ENCODE peak calls at places on chromosomes 4 and X, in nine cellular contexts. One of them, this sample, is unnamed.

GRCh38 chr4:24488399-24489164 is 95.8 kb downstream of the DHX15 start:
- DNase-seq in lung: peak
- DNase-seq in ovary: peak
- DNase-seq in IMR-90: peak
- DNase-seq in AG04450: no peak
- DNase-seq in H1: peak
- DNase-seq in right lobe of liver: peak
- DNase-seq in pancreas: peak
- DNase-seq in heart left ventricle: peak
- DNase-seq in this sample: peak

GRCh38 chr4:41748074-41748787 is at the start of gene PHOX2B:
- DNase-seq in lung: no peak
- DNase-seq in ovary: no peak
- DNase-seq in IMR-90: no peak
- DNase-seq in AG04450: no peak
- DNase-seq in H1: peak
- DNase-seq in right lobe of liver: no peak
- DNase-seq in pancreas: no peak
- DNase-seq in heart left ventricle: no peak
- DNase-seq in this sample: no peak

GRCh38 chrX:153061732-153062131 is 5.5 kb downstream of the PNMA3 start:
- DNase-seq in lung: no peak
- DNase-seq in ovary: no peak
- DNase-seq in IMR-90: peak
- DNase-seq in AG04450: no peak
- DNase-seq in H1: no peak
- DNase-seq in right lobe of liver: no peak
- DNase-seq in pancreas: no peak
- DNase-seq in heart left ventricle: no peak
- DNase-seq in this sample: no peak

GRCh38 chr4:165592386-165592785 is 213.6 kb downstream of the CPE start:
- DNase-seq in lung: no peak
- DNase-seq in ovary: no peak
- DNase-seq in IMR-90: no peak
- DNase-seq in AG04450: no peak
- DNase-seq in H1: no peak
- DNase-seq in right lobe of liver: no peak
- DNase-seq in pancreas: no peak
- DNase-seq in heart left ventricle: no peak
- DNase-seq in this sample: no peak

GRCh38 chr4:156374069-156374468 is 420.4 kb upstream of the CTSO start:
- DNase-seq in lung: no peak
- DNase-seq in ovary: no peak
- DNase-seq in IMR-90: no peak
- DNase-seq in AG04450: no peak
- DNase-seq in H1: no peak
- DNase-seq in right lobe of liver: no peak
- DNase-seq in pancreas: no peak
- DNase-seq in heart left ventricle: no peak
- DNase-seq in this sample: no peak

GRCh38 chr4:47222276-47222675 is 190.9 kb downstream of the GABRB1 start:
- DNase-seq in lung: no peak
- DNase-seq in ovary: no peak
- DNase-seq in IMR-90: peak
- DNase-seq in AG04450: no peak
- DNase-seq in H1: no peak
- DNase-seq in right lobe of liver: no peak
- DNase-seq in pancreas: no peak
- DNase-seq in heart left ventricle: no peak
- DNase-seq in this sample: no peak

GRCh38 chr4:123505457-123506310 is 109.1 kb downstream of the SPRY1 start:
- DNase-seq in lung: peak
- DNase-seq in ovary: peak
- DNase-seq in IMR-90: peak
- DNase-seq in AG04450: peak
- DNase-seq in H1: peak
- DNase-seq in right lobe of liver: peak
- DNase-seq in pancreas: peak
- DNase-seq in heart left ventricle: peak
- DNase-seq in this sample: peak

GRCh38 chrX:106874075-106874474 is 29.1 kb downstream of the RIPPLY1 start:
- DNase-seq in lung: no peak
- DNase-seq in ovary: no peak
- DNase-seq in IMR-90: peak
- DNase-seq in AG04450: no peak
- DNase-seq in H1: no peak
- DNase-seq in right lobe of liver: no peak
- DNase-seq in pancreas: no peak
- DNase-seq in heart left ventricle: no peak
- DNase-seq in this sample: no peak

GRCh38 chr4:58665649-58666048 is 1555.5 kb upstream of the IGFBP7 start:
- DNase-seq in lung: no peak
- DNase-seq in ovary: no peak
- DNase-seq in IMR-90: no peak
- DNase-seq in AG04450: no peak
- DNase-seq in H1: no peak
- DNase-seq in right lobe of liver: no peak
- DNase-seq in pancreas: no peak
- DNase-seq in heart left ventricle: no peak
- DNase-seq in this sample: no peak

GRCh38 chrX:133776072-133776471 is 209.3 kb downstream of the GPC3 start:
- DNase-seq in lung: no peak
- DNase-seq in ovary: no peak
- DNase-seq in IMR-90: no peak
- DNase-seq in AG04450: no peak
- DNase-seq in H1: peak
- DNase-seq in right lobe of liver: no peak
- DNase-seq in pancreas: no peak
- DNase-seq in heart left ventricle: no peak
- DNase-seq in this sample: peak

GRCh38 chr4:51858605-51859211 is 15.8 kb downstream of the DCUN1D4 start:
- DNase-seq in lung: no peak
- DNase-seq in ovary: no peak
- DNase-seq in IMR-90: peak
- DNase-seq in AG04450: no peak
- DNase-seq in H1: no peak
- DNase-seq in right lobe of liver: no peak
- DNase-seq in pancreas: no peak
- DNase-seq in heart left ventricle: no peak
- DNase-seq in this sample: no peak

GRCh38 chrX:39975094-39975865 is 122.5 kb downstream of the BCOR start:
- DNase-seq in lung: no peak
- DNase-seq in ovary: no peak
- DNase-seq in IMR-90: no peak
- DNase-seq in AG04450: no peak
- DNase-seq in H1: no peak
- DNase-seq in right lobe of liver: no peak
- DNase-seq in pancreas: no peak
- DNase-seq in heart left ventricle: no peak
- DNase-seq in this sample: peak

GRCh38 chr4:156946508-156947197 is 24.9 kb downstream of the PDGFC start:
- DNase-seq in lung: no peak
- DNase-seq in ovary: peak
- DNase-seq in IMR-90: peak
- DNase-seq in AG04450: peak
- DNase-seq in H1: no peak
- DNase-seq in right lobe of liver: no peak
- DNase-seq in pancreas: no peak
- DNase-seq in heart left ventricle: peak
- DNase-seq in this sample: no peak

GRCh38 chrX:35115205-35115604 is 172.6 kb downstream of the FAM47B start:
- DNase-seq in lung: no peak
- DNase-seq in ovary: no peak
- DNase-seq in IMR-90: peak
- DNase-seq in AG04450: peak
- DNase-seq in H1: no peak
- DNase-seq in right lobe of liver: no peak
- DNase-seq in pancreas: no peak
- DNase-seq in heart left ventricle: no peak
- DNase-seq in this sample: no peak

GRCh38 chr4:17236686-17237085 is 275.2 kb downstream of the QDPR start:
- DNase-seq in lung: no peak
- DNase-seq in ovary: no peak
- DNase-seq in IMR-90: peak
- DNase-seq in AG04450: peak
- DNase-seq in H1: no peak
- DNase-seq in right lobe of liver: no peak
- DNase-seq in pancreas: no peak
- DNase-seq in heart left ventricle: no peak
- DNase-seq in this sample: no peak

GRCh38 chrX:106220177-106220576 is 52.1 kb downstream of the PWWP3B start:
- DNase-seq in lung: no peak
- DNase-seq in ovary: no peak
- DNase-seq in IMR-90: no peak
- DNase-seq in AG04450: no peak
- DNase-seq in H1: no peak
- DNase-seq in right lobe of liver: no peak
- DNase-seq in pancreas: no peak
- DNase-seq in heart left ventricle: no peak
- DNase-seq in this sample: no peak

GRCh38 chrX:96314974-96315373 is 369.7 kb upstream of the DIAPH2 start:
- DNase-seq in lung: no peak
- DNase-seq in ovary: no peak
- DNase-seq in IMR-90: peak
- DNase-seq in AG04450: no peak
- DNase-seq in H1: no peak
- DNase-seq in right lobe of liver: no peak
- DNase-seq in pancreas: no peak
- DNase-seq in heart left ventricle: no peak
- DNase-seq in this sample: no peak

GRCh38 chrX:12955882-12956703 is 18.8 kb upstream of the TMSB4X start:
- DNase-seq in lung: peak
- DNase-seq in ovary: no peak
- DNase-seq in IMR-90: peak
- DNase-seq in AG04450: no peak
- DNase-seq in H1: no peak
- DNase-seq in right lobe of liver: peak
- DNase-seq in pancreas: no peak
- DNase-seq in heart left ventricle: no peak
- DNase-seq in this sample: peak

GRCh38 chr4:8821151-8821950 is 50.3 kb downstream of the HMX1 start:
- DNase-seq in lung: no peak
- DNase-seq in ovary: no peak
- DNase-seq in IMR-90: no peak
- DNase-seq in AG04450: no peak
- DNase-seq in H1: peak
- DNase-seq in right lobe of liver: peak
- DNase-seq in pancreas: peak
- DNase-seq in heart left ventricle: no peak
- DNase-seq in this sample: peak

GRCh38 chrX:31353095-31353494 is 281.3 kb upstream of the FTHL17 start:
- DNase-seq in lung: no peak
- DNase-seq in ovary: no peak
- DNase-seq in IMR-90: peak
- DNase-seq in AG04450: no peak
- DNase-seq in H1: no peak
- DNase-seq in right lobe of liver: no peak
- DNase-seq in pancreas: no peak
- DNase-seq in heart left ventricle: no peak
- DNase-seq in this sample: no peak

GRCh38 chr4:151484396-151485102 is 75.6 kb downstream of the FHIP1A start:
- DNase-seq in lung: no peak
- DNase-seq in ovary: no peak
- DNase-seq in IMR-90: peak
- DNase-seq in AG04450: peak
- DNase-seq in H1: no peak
- DNase-seq in right lobe of liver: no peak
- DNase-seq in pancreas: no peak
- DNase-seq in heart left ventricle: no peak
- DNase-seq in this sample: no peak
- TF ChIP-seq CTCF in lung: no peak
- TF ChIP-seq CTCF in ovary: no peak
- TF ChIP-seq CTCF in IMR-90: no peak
- TF ChIP-seq CTCF in AG04450: no peak
- TF ChIP-seq CTCF in H1: no peak
- TF ChIP-seq CTCF in right lobe of liver: no peak
- TF ChIP-seq CTCF in pancreas: no peak
- TF ChIP-seq CTCF in heart left ventricle: no peak
- TF ChIP-seq CTCF in this sample: no peak

GRCh38 chrX:10548681-10549080 is 71.7 kb downstream of the MID1 start:
- DNase-seq in lung: no peak
- DNase-seq in ovary: no peak
- DNase-seq in IMR-90: no peak
- DNase-seq in AG04450: no peak
- DNase-seq in H1: no peak
- DNase-seq in right lobe of liver: no peak
- DNase-seq in pancreas: no peak
- DNase-seq in heart left ventricle: no peak
- DNase-seq in this sample: no peak
- H3K27ac ChIP-seq in lung: no peak
- H3K27ac ChIP-seq in ovary: no peak
- H3K27ac ChIP-seq in IMR-90: no peak
- H3K27ac ChIP-seq in AG04450: no peak
- H3K27ac ChIP-seq in H1: no peak
- H3K27ac ChIP-seq in right lobe of liver: no peak
- H3K27ac ChIP-seq in pancreas: no peak
- H3K27ac ChIP-seq in heart left ventricle: no peak
- H3K27ac ChIP-seq in this sample: no peak

DNA sequence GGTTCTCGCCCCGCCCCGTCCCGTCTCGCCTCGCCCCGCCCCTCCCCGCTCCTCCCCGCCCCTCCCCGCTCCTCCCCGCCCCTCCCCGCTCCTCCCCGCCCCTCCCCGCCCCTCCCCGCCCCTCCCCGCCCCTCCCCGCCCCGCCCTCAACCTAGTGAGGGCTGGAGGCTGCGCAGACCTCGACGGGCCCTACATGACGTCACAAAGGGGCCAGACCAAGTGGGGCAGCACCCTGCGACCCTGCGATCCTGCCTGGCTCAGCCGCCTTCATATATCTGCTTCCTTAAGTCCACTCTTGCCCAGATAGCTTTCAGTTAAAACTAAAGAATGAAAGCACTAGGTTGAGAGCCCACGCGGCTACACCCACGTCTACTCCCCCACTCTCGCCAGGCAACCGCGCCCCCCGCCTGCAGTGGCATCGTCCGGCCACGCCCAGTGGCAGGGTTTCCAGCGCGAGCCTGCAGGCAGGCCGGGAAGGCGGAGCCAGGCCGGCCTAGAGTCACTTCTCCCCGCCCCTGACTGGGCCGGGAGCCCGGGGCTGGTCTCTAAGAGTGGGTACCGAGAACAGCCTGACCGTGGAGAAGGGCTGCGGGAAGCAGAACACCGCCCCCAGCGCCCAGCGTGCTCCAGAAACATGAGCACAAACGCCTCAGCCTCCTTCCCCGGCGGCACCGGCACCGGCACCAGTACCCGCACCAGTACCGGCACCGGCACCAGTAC is 1.5 kb upstream of the MAOA start:
- DNase-seq in lung: peak
- DNase-seq in ovary: peak
- DNase-seq in IMR-90: peak
- DNase-seq in AG04450: peak
- DNase-seq in H1: peak
- DNase-seq in right lobe of liver: peak
- DNase-seq in pancreas: peak
- DNase-seq in heart left ventricle: peak
- DNase-seq in this sample: peak
- TF ChIP-seq CTCF in lung: no peak
- TF ChIP-seq CTCF in ovary: peak
- TF ChIP-seq CTCF in IMR-90: peak
- TF ChIP-seq CTCF in AG04450: no peak
- TF ChIP-seq CTCF in H1: no peak
- TF ChIP-seq CTCF in right lobe of liver: peak
- TF ChIP-seq CTCF in pancreas: no peak
- TF ChIP-seq CTCF in heart left ventricle: no peak
- TF ChIP-seq CTCF in this sample: no peak

GRCh38 chr4:153401501-153401900 is 57.0 kb downstream of the MND1 start:
- DNase-seq in lung: no peak
- DNase-seq in ovary: no peak
- DNase-seq in IMR-90: no peak
- DNase-seq in AG04450: no peak
- DNase-seq in H1: no peak
- DNase-seq in right lobe of liver: no peak
- DNase-seq in pancreas: no peak
- DNase-seq in heart left ventricle: no peak
- DNase-seq in this sample: no peak
- H3K27ac ChIP-seq in lung: no peak
- H3K27ac ChIP-seq in ovary: no peak
- H3K27ac ChIP-seq in IMR-90: no peak
- H3K27ac ChIP-seq in AG04450: no peak
- H3K27ac ChIP-seq in H1: no peak
- H3K27ac ChIP-seq in right lobe of liver: no peak
- H3K27ac ChIP-seq in pancreas: no peak
- H3K27ac ChIP-seq in heart left ventricle: no peak
- H3K27ac ChIP-seq in this sample: no peak